ENCODE peak calls at places on chromosomes 3 and 15, in nine cellular contexts. F is sigmoid colon, P is transverse colon, A is K562, E is SK-N-SH, R is HepG2, X is stomach, I is ovary, N is A549. G is an unnamed sample.

GRCh38 chr15:50084932-50085331 is 34.1 kb downstream of the ATP8B4 start:
- DNase-seq in A (peak; percentile 11), P (no peak), F (no peak), N (no peak), X (no peak), I (no peak), R (no peak), E (no peak), G (no peak)

GRCh38 chr3:148202386-148202785 is 495.3 kb upstream of the AGTR1 start:
- DNase-seq in I (no peak), R (no peak), N (no peak), F (no peak), A (no peak), P (no peak), X (no peak), E (no peak), G (no peak)

GRCh38 chr3:196207159-196207832 is 3.9 kb downstream of the ZDHHC19 start:
- DNase-seq in N (no peak), X (no peak), I (peak; percentile 54), P (no peak), R (no peak), E (peak; percentile 98), F (no peak), A (peak; percentile 63), G (peak; percentile 61)

GRCh38 chr3:141878812-141879211 is 2.4 kb downstream of the ATP1B3 start:
- DNase-seq in I (no peak), X (no peak), R (no peak), P (peak; percentile 21), E (peak; percentile 34), N (no peak), F (no peak), A (no peak), G (no peak)

GRCh38 chr3:132879651-132880050 is 157.4 kb upstream of the NPHP3 start:
- DNase-seq in F (no peak), I (no peak), E (peak; percentile 28), N (no peak), R (no peak), A (no peak), P (no peak), X (no peak), G (no peak)

GRCh38 chr3:144771401-144771870 is 799.8 kb downstream of the DIPK2A start:
- DNase-seq in R (no peak), N (no peak), P (no peak), E (no peak), F (no peak), I (no peak), X (no peak), A (no peak), G (no peak)

GRCh38 chr15:32767236-32767635 is 49.4 kb downstream of the GREM1 start:
- DNase-seq in R (peak; percentile 29), A (no peak), I (no peak), N (no peak), X (no peak), F (no peak), P (no peak), E (no peak), G (no peak)

GRCh38 chr3:129486057-129487035 is 42.1 kb upstream of the RHO start:
- DNase-seq in E (no peak), P (no peak), N (no peak), I (no peak), X (no peak), F (peak; percentile 58), A (no peak), R (no peak), G (peak; percentile 62)

GRCh38 chr3:122987726-122988319 is 39.7 kb downstream of the SEMA5B start:
- DNase-seq in A (no peak), N (no peak), F (no peak), I (no peak), R (no peak), P (no peak), X (no peak), E (no peak), G (no peak)

GRCh38 chr3:122987231-122987630 is 40.3 kb downstream of the SEMA5B start:
- DNase-seq in F (no peak), X (no peak), I (no peak), P (no peak), A (no peak), R (no peak), N (no peak), E (no peak), G (no peak)

GRCh38 chr3:122985539-122985938 is 42.0 kb downstream of the SEMA5B start:
- DNase-seq in F (no peak), X (no peak), I (no peak), A (no peak), R (no peak), E (no peak), P (no peak), N (no peak), G (no peak)

GRCh38 chr3:122988507-122988906 is 39.1 kb downstream of the SEMA5B start:
- DNase-seq in I (no peak), N (no peak), F (no peak), E (peak; percentile 61), R (no peak), A (peak; percentile 6), X (no peak), P (no peak), G (no peak)

DNA sequence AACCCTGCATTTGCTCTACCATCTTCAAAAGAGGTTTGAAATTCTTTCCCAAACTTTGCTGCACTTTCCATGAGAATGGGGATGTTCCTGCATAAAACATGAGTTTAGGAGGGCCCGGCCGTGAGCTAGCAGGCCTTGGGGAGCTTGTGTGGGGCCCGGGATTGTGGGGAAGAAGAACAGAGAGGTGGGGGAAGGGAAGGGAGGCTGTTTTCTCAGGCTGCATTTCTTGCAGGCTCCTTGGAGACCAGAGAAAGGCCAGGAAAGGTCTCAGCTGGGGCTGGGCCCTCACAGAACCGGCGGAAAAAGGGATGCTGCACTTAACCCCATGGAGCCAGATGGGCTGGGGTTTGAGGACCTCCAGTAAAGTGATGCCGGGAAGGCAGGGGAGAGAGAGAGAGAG is 40.8 kb downstream of the SEMA5B start:
- DNase-seq in R (no peak), A (no peak), I (no peak), F (no peak), X (no peak), E (no peak), N (no peak), P (no peak), G (no peak)
- H3K27ac ChIP-seq in R (no peak overlapping the region), A (no peak overlapping the region), I (no peak overlapping the region), F (no peak overlapping the region), X (no peak overlapping the region), E (no peak overlapping the region), N (no peak overlapping the region), P (no peak overlapping the region), G (no peak overlapping the region)

DNA sequence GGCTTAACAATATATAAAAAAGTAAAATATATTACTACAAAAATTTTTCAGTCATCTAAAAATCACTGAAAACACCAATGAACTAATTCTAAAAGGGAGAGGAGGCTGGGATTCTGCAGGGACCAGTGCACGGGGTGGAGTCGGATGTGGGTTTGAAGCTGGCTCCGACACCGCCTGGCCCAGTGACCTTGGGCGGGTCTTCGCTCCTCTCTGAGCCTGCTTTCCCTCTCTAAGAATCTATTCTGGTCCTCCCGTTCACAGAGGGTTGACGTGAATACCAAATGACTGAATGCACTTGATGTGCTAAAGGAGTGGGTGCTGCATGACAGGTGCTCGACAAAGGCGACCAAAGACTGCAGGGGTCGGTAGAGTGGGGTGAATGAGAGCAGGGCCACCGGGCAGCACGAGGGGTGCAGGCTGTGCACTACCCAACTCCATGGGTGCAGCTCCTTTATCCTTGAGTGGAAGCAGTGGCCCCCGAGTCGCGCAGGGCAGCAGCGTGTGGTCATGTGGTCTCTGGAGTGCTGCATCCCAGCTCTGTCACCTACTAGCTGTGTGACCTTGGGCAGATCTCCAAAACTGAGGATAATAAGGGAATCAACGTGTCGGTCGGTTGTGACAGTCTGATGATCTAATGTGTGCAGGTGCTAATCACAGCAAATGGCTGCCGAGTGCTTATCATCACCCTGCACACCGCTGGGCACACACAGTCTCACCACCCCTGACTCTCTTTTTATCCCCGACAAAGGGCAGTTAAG is 8.6 kb upstream of the IQSEC1 start:
- DNase-seq in N (no peak), X (no peak), P (no peak), I (no peak), F (no peak), A (peak; percentile 54), R (no peak), E (no peak), G (no peak)
- TF ChIP-seq EP300 in N (no peak), X (no peak), P (no peak), I (no peak), F (no peak), A (peak; percentile 64), R (no peak), E (no peak), G (no peak)

GRCh38 chr3:102078864-102079808 is 229.8 kb downstream of the NFKBIZ start:
- DNase-seq in N (no peak), A (no peak), R (no peak), F (no peak), I (no peak), X (peak; percentile 33), P (peak; percentile 55), E (no peak), G (no peak)

GRCh38 chr3:102079809-102080197 is 230.5 kb downstream of the NFKBIZ start:
- DNase-seq in E (no peak), N (no peak), P (no peak), R (no peak), A (no peak), I (no peak), F (no peak), X (no peak), G (no peak)

GRCh38 chr3:102083971-102084370 is 234.7 kb downstream of the NFKBIZ start:
- DNase-seq in X (no peak), R (no peak), N (no peak), P (no peak), F (no peak), A (no peak), E (no peak), I (no peak), G (no peak)

GRCh38 chr3:102083469-102083868 is 234.2 kb downstream of the NFKBIZ start:
- DNase-seq in E (no peak), P (no peak), F (no peak), N (no peak), R (no peak), A (no peak), X (no peak), I (no peak), G (no peak)

DNA sequence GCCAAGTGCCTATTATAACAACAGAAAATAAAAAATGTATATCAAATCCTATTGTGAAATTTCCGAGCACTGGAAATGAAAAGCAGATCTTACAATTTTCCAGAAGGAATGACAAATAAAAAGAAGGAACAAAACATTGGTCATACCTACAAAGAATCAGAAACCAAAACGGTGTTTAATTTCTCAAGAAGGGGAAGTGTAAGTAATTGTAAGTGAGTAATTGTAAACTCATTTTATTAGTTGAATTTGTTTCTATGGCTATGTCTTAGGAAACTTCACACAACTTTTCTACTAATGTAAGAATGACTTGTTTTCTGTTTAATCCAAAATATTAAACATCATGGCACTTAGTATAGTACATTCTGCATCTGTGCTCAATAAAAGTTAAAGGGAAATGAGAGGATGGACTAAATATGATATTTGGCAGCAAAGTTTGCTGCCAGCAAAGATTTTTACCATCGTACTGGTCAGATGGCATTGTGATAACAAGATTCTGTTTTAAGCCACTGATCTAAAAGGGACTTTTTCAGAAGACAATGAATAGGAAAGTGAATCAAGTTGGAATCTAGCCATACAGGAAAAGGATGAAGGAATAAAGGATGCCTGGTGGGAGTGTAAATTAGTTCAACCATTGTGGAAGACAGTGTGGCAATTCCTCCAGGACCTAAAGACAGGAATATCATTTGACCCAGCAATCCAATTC is 232.4 kb downstream of the NFKBIZ start:
- DNase-seq in P (no peak), R (no peak), I (no peak), A (no peak), X (no peak), N (no peak), E (no peak), F (no peak), G (no peak)
- H3K27ac ChIP-seq in P (no peak overlapping the region), R (no peak overlapping the region), I (no peak overlapping the region), A (no peak overlapping the region), X (no peak overlapping the region), N (no peak overlapping the region), E (peak overlapping the region; percentile 59), F (no peak overlapping the region), G (no peak overlapping the region)

GRCh38 chr15:77104155-77104554 is 33.2 kb upstream of the TSPAN3 start:
- DNase-seq in N (no peak), I (no peak), A (no peak), E (no peak), F (no peak), P (no peak), R (no peak), X (no peak), G (no peak)
- TF ChIP-seq EP300 in N (no peak), I (no peak), A (no peak), E (no peak), F (no peak), P (no peak), R (no peak), X (no peak), G (no peak)

G was measured in suprapubic skin.